ENCODE peak calls at places on chromosomes 13 and 19, in eight cellular contexts. M is GM23248, I is neuronal stem cell, U is neural progenitor cell, A is PC-3, P is colonic mucosa, R is fibroblast of lung, O is GM12878. T is an unnamed sample.

GRCh38 chr13:102970542-102970941 is 95.7 kb downstream of the SLC10A2 start:
- DNase-seq in P (no peak), M (no peak), R (no peak), A (no peak), I (no peak), U (no peak), O (peak), T (no peak)

GRCh38 chr19:32843716-32844245 is 25.8 kb downstream of the SLC7A9 start:
- DNase-seq in O (no peak), A (no peak), R (no peak), U (no peak), I (no peak), P (no peak), M (no peak), T (no peak)

GRCh38 chr13:89627991-89628390 is 1719.5 kb upstream of the MIR17HG start:
- DNase-seq in A (peak), O (no peak), R (peak), I (no peak), P (no peak), U (no peak), M (no peak), T (no peak)

GRCh38 chr13:100517135-100517534 is 71.5 kb downstream of the GGACT start:
- DNase-seq in I (no peak), R (no peak), M (no peak), U (no peak), A (no peak), O (no peak), P (peak), T (no peak)

GRCh38 chr19:29560313-29561075 is 34.7 kb downstream of the VSTM2B start:
- DNase-seq in R (no peak), I (no peak), U (no peak), O (no peak), A (no peak), P (no peak), M (no peak), T (no peak)

GRCh38 chr19:9323557-9323918 is 441 bp upstream of the ZNF559 start:
- DNase-seq in R (peak), A (peak), P (peak), U (no peak), O (peak), I (no peak), M (peak), T (peak)

GRCh38 chr13:83516781-83517180 is 365.5 kb downstream of the SLITRK1 start:
- DNase-seq in O (no peak), A (no peak), U (no peak), R (no peak), I (no peak), P (no peak), M (no peak), T (no peak)

GRCh38 chr19:42420055-42420544 is 7.1 kb downstream of the LIPE start:
- DNase-seq in P (peak), I (no peak), M (peak), A (peak), U (peak), O (no peak), R (peak), T (peak)

GRCh38 chr13:51271528-51272070 is 49.4 kb downstream of the FAM124A start:
- DNase-seq in U (no peak), R (peak), A (no peak), P (no peak), M (peak), O (no peak), I (no peak), T (no peak)

GRCh38 chr19:6774821-6775707 is 2.6 kb downstream of the VAV1 start:
- DNase-seq in M (peak), P (peak), I (no peak), R (no peak), O (no peak), U (peak), A (no peak), T (peak)

GRCh38 chr19:6776999-6777398 is 4.5 kb downstream of the VAV1 start:
- DNase-seq in A (no peak), R (no peak), O (no peak), P (no peak), M (no peak), I (no peak), U (no peak), T (no peak)

GRCh38 chr19:6772866-6773322 is 386 bp downstream of the VAV1 start:
- DNase-seq in R (no peak), U (no peak), I (no peak), P (no peak), O (no peak), M (no peak), A (no peak), T (no peak)

GRCh38 chr19:6772028-6772865 is at the start of gene VAV1:
- DNase-seq in I (no peak), P (peak), M (no peak), A (no peak), O (peak), R (no peak), U (no peak), T (peak)

DNA sequence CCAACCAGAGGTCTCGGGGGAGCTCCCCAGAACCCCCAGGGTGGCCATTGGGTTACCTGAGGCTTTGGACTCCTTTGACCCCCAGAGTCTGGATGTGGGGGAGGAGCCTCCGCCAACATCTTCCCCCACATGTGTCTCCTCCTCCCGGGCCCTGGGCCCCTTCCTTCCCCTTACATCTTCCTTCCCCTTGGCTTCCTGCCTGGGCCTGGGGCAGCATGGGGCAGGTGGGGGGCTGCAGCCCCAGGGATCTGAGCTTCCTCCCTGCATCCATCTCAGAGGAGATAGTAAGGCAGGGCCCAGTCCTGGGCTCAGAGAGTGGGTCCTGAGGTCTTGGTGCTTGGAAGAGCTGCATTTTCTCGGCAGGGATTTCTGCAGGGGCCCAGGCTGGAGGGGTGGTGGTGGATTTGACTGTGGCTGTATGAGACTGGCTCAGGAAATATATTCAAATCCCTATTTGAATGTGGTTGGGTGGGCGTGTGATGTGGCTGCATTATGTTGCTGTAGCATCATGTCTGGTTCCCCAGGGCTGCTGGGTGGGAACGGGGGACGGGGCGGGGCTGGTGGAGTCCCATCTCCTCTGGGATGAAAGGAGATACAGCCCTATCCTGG is 919 bp downstream of the VAV1 start:
- DNase-seq in O (peak), I (no peak), A (no peak), P (peak), M (no peak), R (no peak), U (no peak), T (peak)
- H3K4me3 ChIP-seq in O (peak), I (no peak), A (no peak), P (peak), M (no peak), R (no peak), U (no peak), T (peak)

GRCh38 chr19:54418930-54419800 is 3.9 kb downstream of the TTYH1 start:
- DNase-seq in U (no peak), M (no peak), P (no peak), O (no peak), A (no peak), R (no peak), I (no peak), T (peak)
- H3K9ac ChIP-seq in U (no peak), M (no peak), P (no peak), O (no peak), A (no peak), R (no peak), I (peak), T (no peak)

GRCh38 chr13:80361883-80362327 is 21.0 kb upstream of the SPRY2 start:
- DNase-seq in P (peak), O (no peak), A (peak), M (no peak), I (peak), R (no peak), U (peak), T (peak)

GRCh38 chr13:80362488-80362887 is 21.6 kb upstream of the SPRY2 start:
- DNase-seq in M (no peak), I (no peak), O (no peak), P (peak), A (no peak), U (no peak), R (no peak), T (no peak)

GRCh38 chr13:80359459-80360297 is 18.8 kb upstream of the SPRY2 start:
- DNase-seq in U (peak), R (no peak), O (no peak), M (no peak), P (no peak), I (peak), A (no peak), T (no peak)

GRCh38 chr13:80360298-80360827 is 19.4 kb upstream of the SPRY2 start:
- DNase-seq in M (no peak), R (peak), U (no peak), A (no peak), O (no peak), P (no peak), I (no peak), T (no peak)

GRCh38 chr13:80361298-80361697 is 20.4 kb upstream of the SPRY2 start:
- DNase-seq in R (no peak), U (no peak), A (no peak), I (no peak), O (no peak), P (no peak), M (no peak), T (no peak)
- H3K27ac ChIP-seq in R (no peak), U (no peak), A (no peak), I (no peak), O (no peak), P (no peak), M (no peak), T (no peak)

GRCh38 chr13:106529415-106530208 is 5.8 kb downstream of the EFNB2 start:
- DNase-seq in U (peak), A (no peak), M (no peak), R (no peak), O (no peak), P (no peak), I (no peak), T (no peak)

GRCh38 chr13:106530209-106530906 is 5.1 kb downstream of the EFNB2 start:
- DNase-seq in M (no peak), O (no peak), P (peak), U (peak), R (no peak), A (peak), I (no peak), T (no peak)

GRCh38 chr13:106528711-106529414 is 6.6 kb downstream of the EFNB2 start:
- DNase-seq in U (peak), M (no peak), A (no peak), R (no peak), P (no peak), I (peak), O (no peak), T (no peak)

GRCh38 chr13:106532111-106532929 is 3.1 kb downstream of the EFNB2 start:
- DNase-seq in M (peak), O (no peak), U (peak), I (no peak), R (peak), P (peak), A (peak), T (no peak)

DNA sequence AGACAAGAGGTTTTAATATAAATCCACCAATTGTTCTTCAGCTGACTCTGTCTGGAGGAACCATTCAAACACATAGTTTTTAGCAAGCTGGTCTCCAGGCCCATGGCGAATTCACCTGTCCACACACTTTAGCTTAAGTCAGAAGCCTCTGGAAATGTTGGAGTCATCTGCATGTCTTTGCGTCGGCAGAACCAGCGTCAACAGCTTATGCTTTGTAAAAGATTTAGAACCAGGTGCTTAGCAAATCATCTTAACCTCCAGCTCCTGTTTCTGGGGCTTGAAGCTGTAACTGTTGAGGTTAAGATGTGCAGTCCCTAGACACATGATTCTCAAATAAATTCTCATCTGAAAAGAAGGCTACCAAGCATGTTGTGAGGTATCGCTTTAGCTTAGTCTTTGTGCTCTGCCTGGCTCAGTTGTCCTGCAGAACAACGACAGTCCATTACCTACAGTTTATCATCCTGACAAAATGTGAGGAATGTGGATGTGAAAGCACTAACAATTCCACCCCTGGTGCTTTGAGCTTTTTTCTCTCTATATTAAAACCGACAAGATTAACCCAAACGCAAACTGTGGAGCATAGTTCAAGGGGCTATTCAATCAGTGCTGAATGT is 4.4 kb downstream of the EFNB2 start:
- DNase-seq in A (peak), I (no peak), O (no peak), U (peak), P (no peak), M (no peak), R (no peak), T (no peak)
- H3K4me3 ChIP-seq in A (peak), I (peak), O (no peak), U (peak), P (peak), M (no peak), R (peak), T (no peak)

DNA sequence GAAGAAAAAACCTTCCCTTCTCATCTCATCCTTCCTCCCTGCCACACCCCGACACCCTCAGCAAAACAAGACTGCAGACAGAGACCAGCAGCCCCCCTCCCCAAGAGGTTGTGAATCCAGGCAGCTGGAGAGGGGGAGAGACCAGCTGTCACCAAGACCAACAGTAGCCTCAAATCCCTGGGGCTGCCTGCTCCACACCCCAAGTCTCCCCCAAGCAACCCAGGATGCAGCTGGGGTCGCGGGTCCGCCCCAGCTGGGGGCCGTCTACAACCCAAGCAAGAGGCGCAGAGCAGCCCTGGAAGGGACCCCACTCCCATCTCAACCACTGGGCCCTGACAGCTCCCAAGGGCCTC is 7.1 kb downstream of the KLF16 start:
- DNase-seq in A (no peak), P (no peak), M (peak), U (no peak), O (no peak), I (no peak), R (no peak), T (peak)
- H3K9ac ChIP-seq in A (no peak), P (peak), M (peak), U (no peak), O (peak), I (peak), R (peak), T (peak)

DNA sequence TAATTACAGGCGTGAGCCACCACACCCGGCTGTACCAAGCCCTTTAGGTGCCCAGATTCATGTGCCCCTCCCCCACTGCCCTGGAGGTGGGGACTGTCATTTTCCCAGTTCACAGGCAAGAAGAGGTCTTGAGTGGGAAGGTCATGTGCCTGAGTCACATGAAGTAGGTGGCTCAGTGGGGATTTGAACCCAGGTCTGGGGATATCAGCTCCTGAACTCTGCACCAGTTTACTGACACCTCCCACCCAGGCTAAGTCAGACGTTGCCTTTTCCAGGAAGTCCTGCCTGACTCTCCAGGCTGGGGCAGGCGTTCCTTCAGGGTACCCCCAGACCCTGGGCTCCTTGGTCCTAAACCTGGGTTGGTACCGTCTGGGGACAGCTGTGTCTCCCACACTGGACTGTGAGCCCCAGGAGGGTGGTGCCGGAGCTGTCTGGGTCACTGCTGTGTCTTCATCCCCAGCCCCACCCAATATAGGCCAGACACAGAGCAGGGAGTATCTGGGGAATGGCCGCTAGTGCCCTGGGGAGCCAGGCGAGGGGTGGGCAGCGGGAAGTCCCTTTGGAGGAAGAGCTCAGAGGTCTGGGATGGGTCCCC is 8.6 kb downstream of the VASP start:
- DNase-seq in I (no peak), P (peak), R (no peak), M (no peak), A (no peak), O (no peak), U (no peak), T (no peak)
- H3K27ac ChIP-seq in I (no peak), P (peak), R (no peak), M (no peak), A (no peak), O (peak), U (no peak), T (peak)

DNA sequence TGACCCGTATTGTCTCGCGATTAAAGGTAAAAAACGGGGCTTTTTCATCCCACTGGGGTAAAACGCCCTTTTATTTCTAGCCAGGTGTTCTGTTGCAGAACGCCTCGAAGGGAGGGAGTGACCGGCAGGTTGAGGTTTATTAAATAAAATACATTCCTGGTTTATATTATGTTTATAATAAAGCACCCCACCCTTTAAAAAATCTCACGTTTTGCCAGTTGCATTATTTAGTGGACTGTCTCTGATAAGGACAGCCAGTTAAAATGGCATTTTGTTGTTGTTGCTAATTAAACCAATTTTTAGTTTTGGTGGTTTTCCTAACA is 25.1 kb upstream of the ZNF850 start:
- DNase-seq in I (no peak), R (no peak), U (no peak), A (no peak), O (no peak), M (no peak), P (no peak), T (no peak)
- H3K4me3 ChIP-seq in I (no peak), R (peak), U (no peak), A (no peak), O (peak), M (peak), P (peak), T (no peak)

GRCh38 chr19:54209058-54209747 is 8.5 kb downstream of the RPS9 start:
- DNase-seq in O (no peak), M (no peak), A (peak), U (no peak), R (peak), P (no peak), I (no peak), T (no peak)
- H3K9ac ChIP-seq in O (no peak), M (peak), A (no peak), U (no peak), R (peak), P (peak), I (peak), T (no peak)

DNA sequence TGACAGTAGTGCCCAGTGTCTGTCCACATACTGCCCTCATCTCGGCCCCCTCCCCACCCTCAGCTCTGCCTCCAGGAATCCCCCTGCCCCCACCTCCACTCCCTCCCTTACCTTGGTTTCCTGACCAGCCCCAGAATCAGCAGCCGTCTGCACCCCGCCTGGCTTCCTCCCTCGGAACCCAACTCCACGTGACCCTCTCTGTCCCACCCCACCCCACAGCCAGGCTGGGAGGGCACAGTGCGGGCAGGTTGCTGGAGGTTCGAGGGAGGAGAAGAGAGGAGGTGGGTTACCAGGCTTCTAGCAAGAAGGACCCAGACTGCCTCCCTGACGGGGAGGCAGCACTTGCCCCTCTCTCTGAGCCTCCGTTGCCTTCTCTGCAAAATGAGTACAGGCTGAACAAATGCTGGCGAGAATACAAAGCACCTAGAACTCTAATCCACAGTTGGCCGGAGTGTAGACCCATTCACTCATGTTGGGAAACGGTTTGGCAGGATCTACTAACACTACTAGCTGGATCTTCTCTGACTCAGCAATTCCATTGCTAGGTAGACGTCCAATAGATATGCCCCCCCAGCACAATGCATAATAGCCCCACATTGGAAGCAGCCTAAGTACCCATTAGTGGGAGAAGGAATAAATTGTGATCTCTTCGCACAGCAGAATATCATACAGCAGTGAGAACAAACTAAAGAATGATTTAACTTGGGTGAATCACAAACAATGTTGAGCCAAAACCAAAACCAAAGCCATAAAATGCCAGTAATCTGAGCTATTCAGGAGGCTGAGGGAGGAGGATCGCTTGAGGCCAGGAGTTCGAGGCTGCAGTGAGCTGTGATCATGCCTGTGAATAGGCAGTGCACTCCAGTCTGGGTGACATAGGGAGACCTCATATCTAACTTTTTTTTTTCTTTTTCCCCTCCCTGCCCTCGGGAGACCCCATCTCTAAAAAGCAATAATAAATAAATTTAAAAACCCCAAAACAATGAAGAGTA is at the start of gene RASAL3:
- DNase-seq in M (no peak), P (peak), R (no peak), U (no peak), I (no peak), O (peak), A (no peak), T (peak)
- H3K27ac ChIP-seq in M (no peak), P (peak), R (no peak), U (no peak), I (no peak), O (peak), A (no peak), T (peak)